ENCODE peak calls at places on chromosomes 2 and 18, in eight cellular contexts. R is fibroblast of lung, U is fibroblast of pulmonary artery, E is uterus, Y is ascending aorta, V is fibroblast of the aortic adventitia, F is foreskin fibroblast, L is GM23338. D is an unnamed sample.

GRCh38 chr2:169050476-169051240 is 18.7 kb upstream of the DHRS9 start:
- DNase-seq in Y (no peak), U (peak), V (no peak), L (no peak), E (no peak), F (no peak), R (peak), D (no peak)

GRCh38 chr2:63059434-63060078 is 8.9 kb downstream of the OTX1 start:
- DNase-seq in V (no peak), U (no peak), E (no peak), L (peak), F (no peak), Y (no peak), R (no peak), D (no peak)

GRCh38 chr2:200305797-200306718 is at the start of gene SPATS2L:
- DNase-seq in R (peak), Y (peak), V (peak), U (peak), L (peak), E (peak), F (peak), D (peak)

GRCh38 chr2:113078350-113078839 is 10.6 kb downstream of the IL1F10 start:
- DNase-seq in L (no peak), F (no peak), V (peak), R (peak), Y (no peak), U (no peak), E (no peak), D (no peak)

GRCh38 chr2:145027073-145027459 is 507.1 kb upstream of the ZEB2 start:
- DNase-seq in L (no peak), Y (no peak), F (no peak), U (peak), E (no peak), V (no peak), R (peak), D (no peak)

GRCh38 chr2:101900375-101900774 is 91.4 kb upstream of the IL1R2 start:
- DNase-seq in Y (no peak), F (no peak), R (no peak), L (no peak), V (no peak), U (no peak), E (no peak), D (no peak)

GRCh38 chr2:86518498-86518897 is 44.7 kb downstream of the CHMP3 start:
- DNase-seq in R (no peak), Y (no peak), F (peak), L (peak), V (peak), E (no peak), U (peak), D (peak)

GRCh38 chr2:97751752-97752151 is 38.4 kb downstream of the ZAP70 start:
- DNase-seq in F (no peak), V (peak), U (peak), R (peak), E (no peak), Y (no peak), L (peak), D (no peak)

GRCh38 chr2:37641582-37642111 is 29.8 kb downstream of the CDC42EP3 start:
- DNase-seq in U (no peak), F (peak), R (peak), L (no peak), V (peak), Y (no peak), E (no peak), D (no peak)

GRCh38 chr18:26710460-26711096 is 154.9 kb downstream of the AQP4 start:
- DNase-seq in V (no peak), U (no peak), Y (no peak), E (no peak), F (no peak), L (no peak), R (no peak), D (no peak)

GRCh38 chr2:219266232-219266631 is 12.5 kb upstream of the TUBA4A start:
- DNase-seq in F (no peak), E (no peak), U (no peak), V (no peak), L (no peak), R (no peak), Y (no peak), D (no peak)

GRCh38 chr2:170696006-170696405 is 19.1 kb upstream of the SP5 start:
- DNase-seq in Y (no peak), F (no peak), R (no peak), L (no peak), V (no peak), E (no peak), U (no peak), D (no peak)

GRCh38 chr2:117976581-117976980 is 37.3 kb downstream of the CCDC93 start:
- DNase-seq in V (no peak), R (no peak), L (no peak), Y (no peak), F (no peak), E (no peak), U (no peak), D (no peak)

GRCh38 chr2:45388541-45389100 is 222.4 kb downstream of the SRBD1 start:
- DNase-seq in Y (no peak), V (no peak), U (no peak), E (no peak), F (no peak), L (no peak), R (no peak), D (no peak)

GRCh38 chr2:43083278-43083677 is 143.1 kb downstream of the ZFP36L2 start:
- DNase-seq in R (no peak), E (peak), U (no peak), Y (no peak), V (peak), F (no peak), L (no peak), D (no peak)

GRCh38 chr2:156331572-156332451 is 709 bp downstream of the NR4A2 start:
- DNase-seq in U (peak), V (peak), F (peak), E (peak), L (peak), Y (peak), R (peak), D (peak)

GRCh38 chr2:158936978-158937377 is 31.5 kb upstream of the TANC1 start:
- DNase-seq in Y (no peak), L (no peak), F (peak), E (peak), U (peak), V (peak), R (peak), D (no peak)

GRCh38 chr18:48817021-48817461 is 133.7 kb downstream of the SMAD7 start:
- DNase-seq in R (no peak), Y (peak), U (no peak), L (no peak), E (peak), V (no peak), F (no peak), D (no peak)

GRCh38 chr2:37232131-37232933 is 874 bp downstream of the NDUFAF7 start:
- DNase-seq in U (peak), L (peak), R (peak), F (peak), Y (peak), V (peak), E (no peak), D (no peak)

GRCh38 chr2:225994748-225995405 is 595.4 kb downstream of the NYAP2 start:
- DNase-seq in V (no peak), F (peak), L (no peak), E (no peak), R (peak), Y (no peak), U (peak), D (no peak)

GRCh38 chr2:48016620-48017019 is 110.3 kb upstream of the FBXO11 start:
- DNase-seq in L (peak), V (no peak), F (no peak), Y (no peak), R (no peak), U (no peak), E (no peak), D (no peak)

GRCh38 chr2:16141641-16141921 is 201.2 kb downstream of the MYCN start:
- DNase-seq in L (no peak), E (no peak), U (no peak), F (no peak), R (no peak), Y (no peak), V (no peak), D (no peak)

GRCh38 chr18:32831781-32832180 is 59.0 kb upstream of the KLHL14 start:
- DNase-seq in L (no peak), V (no peak), Y (no peak), F (no peak), R (peak), U (no peak), E (no peak), D (no peak)

GRCh38 chr2:1591461-1591770 is 152.9 kb downstream of the PXDN start:
- DNase-seq in E (no peak), F (no peak), V (peak), R (peak), Y (peak), U (no peak), L (no peak), D (no peak)

GRCh38 chr2:1590611-1591460 is 153.5 kb downstream of the PXDN start:
- DNase-seq in F (no peak), U (peak), V (peak), L (peak), E (no peak), R (no peak), Y (peak), D (no peak)

GRCh38 chr2:1586946-1587840 is 157.1 kb downstream of the PXDN start:
- DNase-seq in U (no peak), V (no peak), R (peak), L (no peak), Y (no peak), F (no peak), E (no peak), D (no peak)

GRCh38 chr2:1588051-1588993 is 156.0 kb downstream of the PXDN start:
- DNase-seq in E (no peak), U (no peak), F (no peak), R (no peak), V (no peak), Y (no peak), L (no peak), D (no peak)

GRCh38 chr2:1588994-1589611 is 155.2 kb downstream of the PXDN start:
- DNase-seq in Y (no peak), F (no peak), U (no peak), R (peak), L (peak), E (no peak), V (no peak), D (no peak)
- TF ChIP-seq CTCF in Y (no peak), F (no peak), U (no peak), R (no peak), L (no peak), E (no peak), V (no peak), D (no peak)

DNA sequence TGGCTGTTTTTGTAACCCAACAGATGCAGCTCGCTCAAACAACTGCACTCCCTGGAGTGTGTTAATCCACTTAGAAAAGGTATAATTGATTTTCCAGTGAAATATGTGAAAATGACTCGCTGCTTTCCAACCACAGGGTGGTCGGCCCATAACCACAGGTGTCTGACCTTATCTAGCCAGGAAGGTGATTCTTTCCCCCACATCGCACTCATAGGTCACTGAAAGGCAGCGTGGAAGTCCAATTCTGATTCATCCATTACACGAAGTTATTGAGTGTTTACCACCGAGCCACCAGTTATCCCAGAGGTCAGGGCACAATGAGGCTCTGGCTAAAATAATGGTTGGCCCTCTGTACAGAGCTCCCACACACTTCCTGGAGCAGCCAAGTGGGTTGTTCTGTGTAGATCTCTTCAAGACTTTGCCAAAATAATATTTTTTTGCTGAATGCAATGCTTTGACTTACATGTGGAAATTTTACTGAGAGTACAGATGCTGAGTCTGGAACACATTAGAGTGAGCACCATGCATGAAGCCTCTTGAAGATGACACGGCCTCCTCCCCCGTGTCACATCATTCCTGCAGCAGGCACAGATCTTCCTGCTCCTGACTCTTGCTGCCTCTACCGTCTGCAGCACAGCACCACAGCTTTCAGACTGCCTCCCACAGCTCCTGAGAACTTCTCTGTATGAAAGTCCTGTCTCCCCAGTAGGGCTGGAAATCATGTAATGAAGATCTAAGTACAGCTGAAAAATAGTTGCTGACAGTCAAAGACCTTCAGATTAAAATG is 396.1 kb downstream of the ZNF516 start:
- DNase-seq in E (no peak), L (no peak), U (no peak), V (no peak), R (no peak), F (no peak), Y (no peak), D (no peak)
- TF ChIP-seq CTCF in E (no peak), L (no peak), U (no peak), V (no peak), R (no peak), F (no peak), Y (no peak), D (no peak)

GRCh38 chr2:129689600-129689999 is 289.9 kb upstream of the RAB6C start:
- DNase-seq in L (no peak), R (no peak), F (no peak), Y (no peak), U (no peak), E (no peak), V (no peak), D (no peak)
- TF ChIP-seq CTCF in L (no peak), R (no peak), F (no peak), Y (no peak), U (no peak), E (no peak), V (no peak), D (no peak)

DNA sequence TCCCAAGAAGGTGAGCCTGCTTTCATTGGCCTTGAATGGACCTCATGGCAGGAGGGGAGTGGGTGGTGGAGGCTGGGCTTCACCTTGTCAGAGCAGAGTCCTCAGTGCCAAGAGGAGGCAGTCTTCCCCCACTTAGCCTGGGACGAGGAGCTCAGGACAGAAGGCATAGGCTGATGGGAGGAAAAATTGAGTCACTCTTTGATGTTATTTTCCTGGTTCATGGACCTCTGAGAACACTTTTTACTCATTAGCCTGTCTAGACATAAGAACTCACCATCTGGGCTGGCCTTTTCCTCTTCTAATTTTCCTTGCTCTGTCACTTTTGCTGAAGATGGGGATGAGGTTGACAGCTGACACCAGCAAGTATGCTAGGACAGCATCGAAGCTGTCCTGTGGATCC is 225.7 kb upstream of the TNP1 start:
- DNase-seq in V (no peak), E (no peak), Y (no peak), F (no peak), L (no peak), R (peak), U (no peak), D (no peak)
- TF ChIP-seq CTCF in V (no peak), E (no peak), Y (no peak), F (no peak), L (no peak), R (no peak), U (no peak), D (no peak)

DNA sequence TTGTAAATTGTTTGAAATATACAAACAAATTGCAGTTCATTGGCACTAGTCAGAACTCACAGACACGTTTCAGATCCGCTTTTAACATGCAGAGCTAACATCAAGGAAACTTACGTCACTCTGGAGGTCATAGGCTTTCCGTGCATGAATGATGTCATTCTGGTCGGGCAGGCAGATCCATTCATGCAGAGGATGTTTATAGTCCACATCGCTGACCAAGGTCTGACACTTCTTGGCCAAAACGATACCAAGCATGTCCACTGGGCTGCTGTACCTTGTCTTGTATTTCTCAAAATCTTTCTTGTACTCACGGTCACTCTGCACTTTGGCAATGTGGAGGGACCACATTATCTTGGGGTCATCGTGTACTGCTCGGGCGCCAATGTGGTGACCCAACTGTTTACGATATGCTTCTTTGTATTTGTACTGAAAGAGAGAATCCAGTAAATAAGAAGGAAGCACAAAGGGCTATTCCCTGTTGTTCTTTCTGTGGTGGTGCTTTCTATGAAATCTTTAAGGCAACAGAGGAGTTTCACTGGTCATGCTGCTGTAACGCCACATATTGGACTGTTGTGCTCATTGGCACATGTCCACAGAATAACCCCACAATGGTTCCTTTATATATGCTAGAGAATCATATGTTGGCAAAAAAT is 114.8 kb downstream of the NEB start:
- DNase-seq in L (no peak), E (no peak), Y (no peak), V (no peak), F (no peak), R (peak), U (peak), D (no peak)
- TF ChIP-seq CTCF in L (no peak), E (no peak), Y (no peak), V (no peak), F (no peak), R (no peak), U (no peak), D (no peak)

GRCh38 chr2:109318150-109318948 is 189.3 kb downstream of the SH3RF3 start:
- DNase-seq in E (peak), Y (peak), U (peak), R (peak), F (peak), L (no peak), V (peak), D (no peak)
- TF ChIP-seq CTCF in E (no peak), Y (peak), U (peak), R (peak), F (peak), L (no peak), V (peak), D (no peak)

GRCh38 chr18:31294199-31294747 is 23.7 kb upstream of the DSG1 start:
- DNase-seq in R (no peak), U (no peak), E (no peak), Y (no peak), L (no peak), V (no peak), F (no peak), D (no peak)

GRCh38 chr18:31297248-31297647 is 20.7 kb upstream of the DSG1 start:
- DNase-seq in L (no peak), E (no peak), U (no peak), F (no peak), R (no peak), V (no peak), Y (no peak), D (no peak)

DNA sequence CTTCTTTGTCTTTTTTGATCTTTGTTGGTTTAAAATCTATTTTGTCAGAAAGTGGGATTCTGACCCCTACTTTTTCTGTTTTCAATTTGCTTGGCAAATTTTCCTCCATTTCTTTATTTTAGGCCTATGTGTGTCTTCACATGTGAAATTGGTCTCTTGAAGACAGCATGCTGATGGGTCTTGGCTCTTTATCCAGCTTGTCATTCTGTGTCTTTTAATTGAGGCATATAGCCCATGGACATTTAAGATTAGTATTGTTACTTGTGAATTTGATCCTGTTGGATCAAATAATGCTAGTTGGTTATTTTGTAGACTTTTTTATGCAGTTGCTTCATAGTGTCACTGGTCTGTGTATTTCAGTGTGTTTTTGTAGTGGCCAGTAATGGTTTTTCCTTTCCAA is 26.3 kb upstream of the DSG1 start:
- DNase-seq in Y (no peak), R (no peak), V (no peak), F (no peak), E (no peak), U (no peak), L (no peak), D (no peak)
- TF ChIP-seq CTCF in Y (no peak), R (no peak), V (no peak), F (no peak), E (no peak), U (no peak), L (no peak), D (no peak)

GRCh38 chr2:186780701-186781316 is 68.2 kb downstream of the ZSWIM2 start:
- DNase-seq in F (no peak), Y (no peak), E (no peak), U (peak), V (peak), R (peak), L (peak), D (no peak)
- TF ChIP-seq CTCF in F (no peak), Y (no peak), E (no peak), U (peak), V (peak), R (no peak), L (peak), D (no peak)

GRCh38 chr2:80969900-80970299 is 665.3 kb upstream of the LRRTM1 start:
- DNase-seq in E (no peak), U (no peak), R (no peak), L (no peak), Y (no peak), V (no peak), F (no peak), D (no peak)

DNA sequence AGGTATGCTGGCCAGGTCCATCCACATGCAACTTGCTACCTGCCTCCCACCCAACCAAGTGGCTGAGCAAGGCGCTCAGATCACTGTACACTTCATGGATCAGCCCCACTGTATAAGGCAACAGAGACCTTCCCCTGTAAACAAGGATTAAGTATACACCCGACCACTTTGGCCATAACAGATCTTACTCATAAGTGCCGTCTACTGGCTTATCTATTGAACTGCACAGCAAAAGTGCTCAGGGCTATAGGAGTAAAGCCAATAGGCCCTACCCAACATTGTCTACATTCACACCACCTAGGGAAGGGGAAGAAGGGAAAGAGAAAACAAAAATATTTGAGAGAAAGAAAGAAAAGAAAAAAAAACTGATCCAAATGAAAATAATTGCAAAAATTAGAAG is 663.9 kb upstream of the LRRTM1 start:
- DNase-seq in F (no peak), V (no peak), Y (no peak), E (no peak), L (peak), U (no peak), R (no peak), D (no peak)
- TF ChIP-seq CTCF in F (no peak), V (no peak), Y (no peak), E (no peak), L (peak), U (no peak), R (no peak), D (no peak)

D was measured in CD4-positive, alpha-beta T cell.